ENCODE peak calls at places on chromosomes 12 and 14, in four cellular contexts. B, C, F and H are unnamed samples.

GRCh38 chr12:53298154-53298553 is 1.3 kb upstream of the MYG1 start:
- DNase-seq in B (no peak), C (no peak), F (peak), H (peak)

GRCh38 chr14:105013150-105013787 is 7.6 kb downstream of the CDCA4 start:
- DNase-seq in B (no peak), C (peak), F (no peak), H (no peak)

GRCh38 chr14:68756071-68756481 is 36.8 kb downstream of the ZFP36L1 start:
- DNase-seq in B (no peak), C (no peak), F (no peak), H (no peak)

GRCh38 chr12:111361073-111361716 is 7.7 kb downstream of the PHETA1 start:
- DNase-seq in B (no peak), C (no peak), F (no peak), H (no peak)

GRCh38 chr12:126436041-126436440 is 1370.8 kb downstream of the AACS start:
- DNase-seq in B (no peak), C (no peak), F (no peak), H (no peak)

GRCh38 chr14:36339817-36340216 is 19.4 kb upstream of the MBIP start:
- DNase-seq in B (no peak), C (no peak), F (no peak), H (no peak)

GRCh38 chr12:111154180-111154579 is 214.7 kb downstream of the PHETA1 start:
- DNase-seq in B (no peak), C (no peak), F (peak), H (no peak)

GRCh38 chr14:68210729-68211299 is 391.2 kb downstream of the RAD51B start:
- DNase-seq in B (no peak), C (no peak), F (peak), H (peak)

GRCh38 chr12:96242597-96242996 is 48.4 kb downstream of the ELK3 start:
- DNase-seq in B (peak), C (no peak), F (no peak), H (no peak)

GRCh38 chr12:10901427-10901826 is 7.9 kb downstream of the TAS2R13 start:
- DNase-seq in B (no peak), C (no peak), F (peak), H (no peak)

GRCh38 chr14:71236430-71236829 is 329.2 kb downstream of the PCNX1 start:
- DNase-seq in B (no peak), C (no peak), F (no peak), H (no peak)

GRCh38 chr12:79444089-79444488 is 246.7 kb downstream of the PAWR start:
- DNase-seq in B (no peak), C (no peak), F (peak), H (peak)

GRCh38 chr12:31722580-31722979 is 6.2 kb downstream of the AMN1 start:
- DNase-seq in B (no peak), C (no peak), F (no peak), H (no peak)
- TF ChIP-seq CTCF in B (no peak), C (no peak), F (no peak), H (no peak)

DNA sequence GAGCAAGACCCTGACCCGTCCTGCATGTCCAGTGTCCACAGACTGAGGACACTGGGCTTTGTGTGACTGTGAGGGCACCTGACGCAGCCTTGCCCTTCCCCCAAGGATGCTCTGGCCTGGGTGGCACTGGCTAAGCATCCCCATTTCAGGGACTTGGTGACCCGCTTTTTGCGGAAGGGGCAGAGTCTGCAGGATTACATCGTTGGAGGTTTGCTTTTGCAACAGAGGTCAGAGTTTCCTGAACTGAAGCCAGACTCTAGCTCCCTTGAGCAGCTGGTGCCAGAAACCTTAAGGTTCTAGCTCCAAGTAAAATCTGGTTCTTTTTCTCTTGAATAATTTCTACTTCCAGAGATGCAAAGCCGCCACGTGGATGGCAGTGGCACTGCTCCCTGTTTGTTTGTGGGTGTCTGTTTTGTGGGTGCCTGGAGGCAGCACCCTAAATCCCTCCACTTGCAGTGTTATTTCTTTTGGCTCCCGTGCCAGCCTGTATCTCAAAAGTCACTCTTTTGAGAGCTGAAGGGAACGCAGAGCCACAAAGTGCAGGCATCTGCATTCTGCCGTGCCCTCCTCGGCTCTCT is 184.7 kb downstream of the TSPAN9 start:
- DNase-seq in B (no peak), C (peak), F (peak), H (no peak)
- TF ChIP-seq CTCF in B (peak), C (peak), F (peak), H (peak)

GRCh38 chr12:132840536-132840935 is 11.9 kb upstream of the GOLGA3 start:
- DNase-seq in B (no peak), C (no peak), F (no peak), H (no peak)
- TF ChIP-seq CTCF in B (no peak), C (no peak), F (no peak), H (no peak)

GRCh38 chr14:72291908-72292688 is 359.9 kb downstream of the RGS6 start:
- DNase-seq in B (no peak), C (no peak), F (peak), H (peak)

DNA sequence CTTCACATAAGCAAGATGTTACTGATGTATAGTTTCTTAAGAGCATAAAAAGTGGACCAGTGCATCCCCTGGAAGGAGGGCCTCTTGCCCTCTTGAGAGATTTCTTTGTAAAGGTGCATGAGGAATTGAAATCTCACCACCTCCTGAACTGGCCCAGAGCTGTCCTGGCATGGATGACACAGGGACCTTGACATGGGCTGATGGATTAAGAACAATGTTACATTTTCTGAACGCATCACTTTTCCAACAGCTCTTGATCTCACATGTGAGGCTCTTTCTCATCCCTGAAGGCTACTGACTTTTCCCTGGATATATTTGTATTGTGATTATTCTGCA is 360.4 kb downstream of the RGS6 start:
- DNase-seq in B (no peak), C (no peak), F (no peak), H (no peak)
- TF ChIP-seq CTCF in B (no peak), C (no peak), F (no peak), H (no peak)

DNA sequence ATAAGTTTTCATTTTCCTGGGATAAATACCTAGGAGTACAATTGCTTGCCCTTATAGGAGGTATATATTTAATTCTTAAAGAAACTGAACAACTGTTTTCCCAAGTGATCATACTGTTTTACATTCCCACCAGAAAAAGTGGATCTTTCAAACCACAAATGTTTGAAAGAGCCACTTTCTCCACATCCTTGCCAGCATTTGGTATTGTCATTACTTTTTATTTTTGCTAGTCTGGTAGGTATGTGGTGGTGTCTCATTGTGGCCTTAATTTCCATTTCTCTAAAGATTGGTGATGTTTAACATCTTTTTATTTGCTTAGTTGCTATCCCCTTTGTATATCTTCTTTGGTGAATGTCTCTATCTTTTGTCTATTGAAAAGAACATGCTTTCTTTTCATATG is 50.6 kb downstream of the CCDC91 start:
- DNase-seq in B (no peak), C (no peak), F (no peak), H (no peak)
- TF ChIP-seq CTCF in B (no peak), C (no peak), F (no peak), H (no peak)

GRCh38 chr12:102300824-102301461 is 103.3 kb upstream of the PMCH start:
- DNase-seq in B (no peak), C (no peak), F (peak), H (peak)
- TF ChIP-seq CTCF in B (peak), C (peak), F (peak), H (peak)